ENCODE peak calls at places on chromosomes 3 and 15, in seven cellular contexts. P is ascending aorta; A is CD4-positive, CD25-positive, alpha-beta regulatory T cell; W is tibial nerve; R is fibroblast of lung; V is H9; J is esophagus squamous epithelium. C is an unnamed sample. For H3K4me1, the result is how much of the 10 kb centered on the place peaks cover.

GRCh38 chr3:107077391-107077790 is 299.8 kb upstream of the CCDC54 start:
- DNase-seq in P (no peak), V (no peak), J (no peak), R (no peak), A (no peak), W (no peak), C (no peak)

GRCh38 chr3:197856199-197856816 is 65.3 kb downstream of the LRCH3 start:
- DNase-seq in P (no peak), J (no peak), W (no peak), V (no peak), A (no peak), R (no peak), C (no peak)

GRCh38 chr3:63914312-63914711 is 2.1 kb upstream of the SCAANT1 start:
- DNase-seq in A (no peak), P (peak), R (peak), J (no peak), V (no peak), W (no peak), C (no peak)

GRCh38 chr3:157117875-157118654 is 41.9 kb downstream of the CCNL1 start:
- DNase-seq in J (no peak), R (no peak), A (no peak), W (no peak), P (no peak), V (no peak), C (no peak)

GRCh38 chr15:88920186-88920891 is 7.2 kb upstream of the MFGE8 start:
- DNase-seq in V (no peak), W (no peak), A (no peak), P (no peak), R (peak), J (no peak), C (no peak)

GRCh38 chr3:117892431-117892841 is 1142.2 kb downstream of the IGSF11 start:
- DNase-seq in V (no peak), P (no peak), A (no peak), W (no peak), R (peak), J (no peak), C (no peak)

GRCh38 chr3:46942079-46942478 is 34.5 kb downstream of the CCDC12 start:
- DNase-seq in W (no peak), P (no peak), J (no peak), V (no peak), A (no peak), R (no peak), C (no peak)

GRCh38 chr3:13301295-13301987 is 118.7 kb downstream of the NUP210 start:
- DNase-seq in A (no peak), V (peak), J (no peak), P (no peak), W (no peak), R (peak), C (no peak)

GRCh38 chr3:160564949-160565441 is 376 bp downstream of the KPNA4 start:
- DNase-seq in R (peak), P (no peak), J (no peak), V (peak), W (no peak), A (peak), C (peak)

GRCh38 chr3:13569641-13570390 is 20.9 kb downstream of the FBLN2 start:
- DNase-seq in J (no peak), W (no peak), V (no peak), A (no peak), P (no peak), R (no peak), C (no peak)

GRCh38 chr3:123521179-123521969 is 63.5 kb downstream of the HACD2 start:
- DNase-seq in W (no peak), A (no peak), P (no peak), R (peak), V (no peak), J (no peak), C (no peak)

GRCh38 chr15:35979608-35980007 is 433.6 kb upstream of the DPH6 start:
- DNase-seq in R (no peak), J (no peak), V (no peak), A (no peak), W (no peak), P (no peak), C (no peak)

GRCh38 chr3:13524979-13525669 is 23.8 kb upstream of the FBLN2 start:
- DNase-seq in R (peak), J (no peak), W (no peak), P (no peak), A (no peak), V (no peak), C (no peak)

GRCh38 chr3:97901327-97902295 is 70.6 kb downstream of the RIOX2 start:
- DNase-seq in A (no peak), V (no peak), W (no peak), P (no peak), R (peak), J (no peak), C (no peak)

GRCh38 chr15:37093480-37094410 is 6.6 kb downstream of the MEIS2 start:
- DNase-seq in V (no peak), A (no peak), R (peak), W (no peak), P (no peak), J (no peak), C (no peak)

GRCh38 chr3:141851411-141851810 is 25.0 kb upstream of the ATP1B3 start:
- DNase-seq in V (no peak), P (no peak), W (no peak), R (no peak), A (no peak), J (no peak), C (no peak)

GRCh38 chr15:66253643-66254363 is at the start of gene MEGF11:
- DNase-seq in P (no peak), W (no peak), A (no peak), R (peak), V (peak), J (no peak), C (no peak)

GRCh38 chr3:198018416-198018815 is 58.4 kb downstream of the LMLN start:
- DNase-seq in P (no peak), J (no peak), V (no peak), R (no peak), A (no peak), W (no peak), C (no peak)

GRCh38 chr15:85331666-85332261 is 48.6 kb upstream of the AKAP13 start:
- DNase-seq in W (no peak), J (no peak), A (no peak), V (no peak), P (no peak), R (no peak), C (no peak)

GRCh38 chr3:30504939-30505338 is 101.5 kb upstream of the TGFBR2 start:
- DNase-seq in J (no peak), A (no peak), P (no peak), V (no peak), W (no peak), R (no peak), C (no peak)
- H3K27ac ChIP-seq in J (no peak), A (no peak), P (no peak), V (no peak), W (no peak), R (no peak), C (no peak)

DNA sequence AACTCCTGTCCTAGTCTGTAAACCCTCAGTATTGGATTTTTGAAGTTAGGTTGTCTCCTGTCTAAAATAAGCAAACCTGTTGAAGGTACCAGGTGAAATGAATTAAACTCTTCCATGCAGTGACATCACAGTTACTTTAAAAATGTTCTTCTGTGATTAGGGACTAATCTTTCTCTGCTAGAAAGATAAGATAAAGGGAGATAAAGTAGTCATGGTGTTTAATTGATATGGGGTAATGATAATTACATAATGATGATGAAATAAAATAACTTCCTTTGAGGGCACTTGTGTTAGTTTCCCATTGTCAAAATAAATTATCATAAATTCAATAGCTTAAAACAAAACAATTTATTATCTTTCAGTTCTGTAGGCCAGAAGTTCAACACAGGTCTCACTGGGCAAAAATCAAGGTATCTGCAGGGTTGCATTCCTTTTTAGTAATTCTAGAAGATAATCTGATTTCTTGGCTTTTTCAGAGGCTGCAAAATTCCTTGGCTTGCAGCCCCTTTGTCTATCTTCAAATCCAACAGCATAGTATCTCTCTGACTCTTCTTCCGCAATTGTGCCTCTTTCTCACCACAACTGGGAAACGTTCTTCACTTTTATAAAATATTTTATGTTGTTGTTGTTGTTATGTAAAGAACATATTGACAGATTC is 218.5 kb downstream of the STXBP5L start:
- DNase-seq in V (no peak), W (no peak), A (no peak), R (no peak), P (no peak), J (no peak), C (no peak)
- H3K4me1 ChIP-seq in V (under half), W (under half), A (under half), R (under half), P (under half), J (under half), C (under half)

DNA sequence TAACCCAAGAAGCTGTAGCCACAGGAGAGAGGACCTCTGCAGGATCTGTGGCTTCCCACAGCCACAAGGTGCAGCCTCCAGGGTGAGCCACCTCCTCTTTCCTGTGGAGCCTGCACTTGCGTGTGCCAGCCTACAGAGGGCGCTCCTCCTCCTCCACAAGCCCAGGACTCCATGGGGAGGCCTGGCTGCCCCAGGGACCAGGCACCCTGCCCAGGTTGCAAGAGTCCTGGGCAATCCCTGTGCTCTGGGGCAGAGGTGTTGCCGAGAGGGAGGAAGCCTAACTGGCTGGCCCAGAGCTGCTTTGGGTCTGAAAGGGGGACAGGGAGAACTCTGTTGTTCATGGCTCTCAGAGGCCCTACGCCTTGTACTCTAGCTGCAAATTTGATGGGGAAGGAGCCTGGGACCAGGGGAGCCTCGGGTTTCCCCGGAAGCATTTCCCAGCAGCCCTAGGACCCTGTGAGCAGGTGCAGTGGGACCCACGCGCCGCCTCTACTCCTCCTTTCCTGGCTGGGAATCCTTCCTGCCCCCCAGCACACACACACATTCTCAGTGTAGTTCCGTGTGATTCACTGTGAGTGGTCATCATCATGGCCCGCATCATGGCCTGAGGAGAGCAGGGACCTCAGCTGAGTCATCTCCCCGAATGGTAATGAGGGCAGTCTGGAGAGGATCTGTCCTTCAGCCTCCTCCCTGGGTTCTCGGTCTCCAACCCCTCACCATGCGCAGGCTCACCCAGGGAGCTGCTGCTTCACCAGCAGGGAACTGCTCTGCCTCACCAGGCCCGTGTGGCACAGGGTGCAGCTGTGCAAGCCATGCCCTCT is 24.3 kb downstream of the TBC1D21 start:
- DNase-seq in R (peak), W (no peak), P (peak), J (no peak), A (peak), V (peak), C (peak)
- H3K27ac ChIP-seq in R (peak), W (no peak), P (peak), J (no peak), A (no peak), V (no peak), C (no peak)

GRCh38 chr3:127421943-127422662 is 134.3 kb upstream of the PRR20G start:
- DNase-seq in A (no peak), W (no peak), V (no peak), R (no peak), P (no peak), J (no peak), C (no peak)

GRCh38 chr3:127419140-127419539 is 131.3 kb upstream of the PRR20G start:
- DNase-seq in J (no peak), R (no peak), A (no peak), W (no peak), P (no peak), V (no peak), C (no peak)

GRCh38 chr3:127420355-127420655 is 132.5 kb upstream of the PRR20G start:
- DNase-seq in V (no peak), A (no peak), R (no peak), W (no peak), J (no peak), P (no peak), C (no peak)

GRCh38 chr3:127419641-127420354 is 132.0 kb upstream of the PRR20G start:
- DNase-seq in V (no peak), R (no peak), A (no peak), J (no peak), P (no peak), W (no peak), C (no peak)

DNA sequence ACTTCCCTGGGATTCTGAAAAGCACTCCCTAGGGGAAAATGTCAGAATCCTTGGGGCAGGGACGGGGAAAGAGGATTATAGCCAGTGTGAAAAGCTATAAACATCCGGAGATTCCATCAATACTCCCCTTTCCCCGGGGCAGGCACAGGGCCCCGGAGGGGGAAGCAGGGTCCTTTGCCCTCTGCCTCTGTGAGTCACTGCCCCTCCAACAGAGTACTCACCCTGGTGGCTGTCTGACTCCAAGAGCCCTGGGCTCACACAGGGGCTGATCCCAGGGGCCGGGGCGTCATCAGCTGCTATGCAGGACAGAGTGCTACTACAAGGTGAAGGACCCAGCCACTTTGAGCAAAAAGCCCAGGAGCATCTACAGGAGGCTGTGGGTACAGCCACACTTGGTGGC is 133.0 kb upstream of the PRR20G start:
- DNase-seq in R (no peak), A (no peak), J (no peak), W (no peak), V (no peak), P (no peak), C (no peak)
- H3K4me1 ChIP-seq in R (under half), A (under half), J (under half), W (under half), V (under half), P (under half), C (under half)

DNA sequence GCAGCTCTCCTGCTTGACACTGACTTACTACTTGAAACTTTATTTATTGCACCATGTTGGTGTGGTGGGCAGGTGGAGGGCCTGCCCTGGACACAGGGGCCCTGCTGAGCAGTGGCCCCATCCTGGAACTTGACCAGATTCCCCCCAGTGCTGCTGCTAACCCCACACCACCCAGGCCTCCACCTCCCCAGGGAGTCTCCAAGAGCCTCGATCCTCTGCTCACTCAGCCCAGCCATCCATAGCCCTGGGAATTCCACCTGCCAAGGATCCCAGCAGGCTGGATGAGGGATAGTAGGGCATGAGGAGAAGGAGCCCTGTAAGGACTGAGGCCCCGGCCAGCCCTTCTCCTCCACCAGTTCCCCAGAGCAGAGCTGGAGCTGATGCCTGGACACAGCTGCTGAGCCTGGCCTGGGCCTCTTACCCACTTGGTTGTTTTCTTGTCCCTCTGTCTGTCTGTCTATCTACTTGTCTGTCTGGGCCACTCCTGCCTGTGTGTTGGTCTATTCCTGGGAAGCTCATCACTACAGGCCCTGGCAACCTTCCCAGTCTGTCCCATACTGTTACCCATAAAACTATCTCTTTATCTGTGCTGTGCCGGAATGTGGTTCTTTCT is 2.8 kb downstream of the CHAC1 start:
- DNase-seq in V (no peak), A (no peak), J (no peak), W (no peak), R (no peak), P (no peak), C (no peak)
- H3K27ac ChIP-seq in V (no peak), A (no peak), J (no peak), W (no peak), R (no peak), P (peak), C (no peak)

DNA sequence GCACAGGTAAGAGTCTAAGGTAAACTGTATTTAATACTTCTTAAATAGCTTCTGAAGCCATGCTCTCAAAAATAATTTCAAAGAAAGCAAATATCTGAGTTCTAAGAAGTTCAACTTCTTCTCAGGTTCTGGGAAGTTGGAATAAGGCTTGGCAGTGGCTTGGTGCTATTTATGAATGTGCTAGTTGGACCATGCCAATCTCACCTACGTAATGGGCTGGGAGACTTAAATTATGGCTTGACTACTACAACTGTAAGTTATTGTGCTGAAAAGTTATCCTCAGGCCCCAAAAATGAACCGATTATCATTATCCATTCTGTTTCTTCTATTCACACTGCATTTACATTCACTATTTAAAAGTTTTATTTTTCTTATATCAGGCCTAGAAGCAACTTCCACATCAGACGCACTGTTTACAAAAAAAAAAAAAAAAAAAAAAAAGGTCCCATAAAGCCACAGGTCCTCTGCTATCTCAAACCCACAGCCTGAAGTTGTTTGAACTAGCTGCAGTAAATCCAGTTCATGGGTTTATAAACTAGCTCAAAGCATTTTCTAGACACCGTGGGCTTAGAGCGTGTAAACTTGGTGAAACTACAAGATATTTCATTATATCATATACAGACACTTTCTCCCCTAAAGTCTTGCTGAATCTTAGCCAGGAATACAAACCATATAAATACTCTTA is 3.4 kb downstream of the LRIG1 start:
- DNase-seq in A (no peak), P (peak), W (no peak), R (no peak), J (no peak), V (no peak), C (no peak)
- H3K4me1 ChIP-seq in A (half or more), P (half or more), W (half or more), R (under half), J (under half), V (under half), C (under half)

DNA sequence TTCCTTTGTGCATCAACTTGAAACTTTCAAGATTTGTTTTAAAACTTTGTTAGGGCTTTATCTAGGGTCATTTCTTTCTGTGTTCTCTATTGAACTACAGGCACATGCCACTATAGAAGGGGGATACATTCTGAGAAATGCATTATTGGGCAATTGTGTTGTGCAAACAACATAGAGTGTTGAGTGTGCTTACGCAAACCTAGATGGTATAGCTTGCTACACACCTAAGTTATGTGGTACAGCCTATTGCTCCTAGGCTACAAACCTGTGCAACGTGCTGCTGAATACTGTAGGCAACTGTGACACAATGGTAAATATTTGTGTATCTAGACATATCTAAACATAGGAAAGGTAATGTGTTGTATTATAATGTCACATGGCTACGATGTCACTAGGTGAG is 33.0 kb upstream of the KLF13 start:
- DNase-seq in R (no peak), W (no peak), A (no peak), P (no peak), J (no peak), V (no peak), C (no peak)
- H3K27ac ChIP-seq in R (no peak), W (no peak), A (no peak), P (no peak), J (no peak), V (no peak), C (no peak)

C was measured in CD8-positive, alpha-beta T cell.